ENCODE peak calls at places on chromosomes 11 and 22, in four cellular contexts. I is progenitor cell of endocrine pancreas; W is stimulated activated CD4-positive, alpha-beta T cell treated with anti-CD3 and anti-CD28 coated beads, TNF-alpha, amount 100 ng/mL, for 24 hours; G is HEK293T. K is an unnamed sample.

GRCh38 chr11:64566915-64567882 is 23.8 kb upstream of the SLC22A12 start:
- DNase-seq in G (no peak), I (no peak), W (no peak), K (peak; percentile 76)

GRCh38 chr11:82692981-82693380 is 40.7 kb downstream of the FAM181B start:
- DNase-seq in G (no peak), I (no peak), W (no peak), K (no peak)

GRCh38 chr11:2739531-2740274 is 39.9 kb upstream of the KCNQ1OT1 start:
- DNase-seq in I (no peak), W (no peak), G (no peak), K (no peak)

GRCh38 chr11:7639643-7640025 is 33.7 kb downstream of the CYB5R2 start:
- DNase-seq in G (no peak), W (no peak), I (no peak), K (no peak)

GRCh38 chr11:114058026-114058706 is 1.3 kb upstream of the ZBTB16 start:
- DNase-seq in W (no peak), I (no peak), G (no peak), K (peak; percentile 68)

GRCh38 chr11:114566273-114566672 is 6.6 kb upstream of the NXPE1 start:
- DNase-seq in G (no peak), I (no peak), W (no peak), K (no peak)

GRCh38 chr22:49143812-49144211 is 683.9 kb downstream of the BRD1 start:
- DNase-seq in W (no peak), I (no peak), G (no peak), K (no peak)

GRCh38 chr11:7498193-7498592 is 12.9 kb downstream of the OLFML1 start:
- DNase-seq in W (no peak), I (no peak), G (no peak), K (no peak)

GRCh38 chr11:121649798-121650197 is 197.0 kb upstream of the SORL1-AS1 start:
- DNase-seq in W (no peak), I (no peak), G (no peak), K (no peak)

GRCh38 chr11:33634291-33634834 is 66.3 kb downstream of the C11orf91 start:
- DNase-seq in G (no peak), W (no peak), I (no peak), K (no peak)

GRCh38 chr11:20501971-20502370 is 97.4 kb upstream of the SLC6A5 start:
- DNase-seq in G (no peak), W (no peak), I (no peak), K (no peak)

GRCh38 chr22:19179472-19180048 is 1.0 kb upstream of the SLC25A1 start:
- DNase-seq in W (no peak), G (peak; percentile 87), I (peak; percentile 58), K (peak; percentile 87)

GRCh38 chr11:73013021-73013420 is 129.1 kb downstream of the FCHSD2 start:
- DNase-seq in G (no peak), W (no peak), I (no peak), K (no peak)

GRCh38 chr11:119793335-119793984 is 64.5 kb upstream of the NECTIN1 start:
- DNase-seq in I (no peak), W (no peak), G (no peak), K (no peak)

GRCh38 chr22:38316340-38317236 is 645 bp downstream of the CSNK1E start:
- DNase-seq in W (no peak), I (peak; percentile 42), G (peak; percentile 77), K (peak; percentile 75)

GRCh38 chr11:117200813-117201515 is 1.8 kb downstream of the TAGLN start:
- DNase-seq in W (no peak), I (no peak), G (no peak), K (no peak)

GRCh38 chr11:117600976-117601708 is 195.9 kb downstream of the DSCAML1 start:
- DNase-seq in G (no peak), I (no peak), W (no peak), K (no peak)

GRCh38 chr22:24833881-24834495 is 28.0 kb downstream of the SGSM1 start:
- DNase-seq in G (no peak), I (no peak), W (no peak), K (no peak)

GRCh38 chr11:92130432-92130831 is 94.2 kb upstream of the FAT3 start:
- DNase-seq in I (no peak), W (no peak), G (no peak), K (no peak)

GRCh38 chr22:29744902-29745301 is 21.9 kb downstream of the ZMAT5 start:
- DNase-seq in W (no peak), I (no peak), G (no peak), K (no peak)

GRCh38 chr11:117970400-117971024 is 15.7 kb upstream of the IL10RA start:
- DNase-seq in G (no peak), I (no peak), W (no peak), K (no peak)

GRCh38 chr11:42462558-42463310 is 849.1 kb upstream of the API5 start:
- DNase-seq in W (no peak), G (no peak), I (no peak), K (no peak)

GRCh38 chr11:2797181-2797711 is 88.3 kb downstream of the CDKN1C start:
- DNase-seq in I (peak; percentile 5), G (no peak), W (no peak), K (no peak)

GRCh38 chr11:100855466-100856067 is 168.5 kb downstream of the ARHGAP42 start:
- DNase-seq in G (no peak), W (no peak), I (no peak), K (no peak)

GRCh38 chr11:115745545-115746265 is 241.5 kb upstream of the CADM1 start:
- DNase-seq in W (no peak), I (no peak), G (no peak), K (no peak)

GRCh38 chr22:28329582-28330073 is 350.0 kb downstream of the TTC28 start:
- DNase-seq in I (no peak), G (no peak), W (no peak), K (no peak)

GRCh38 chr11:92830382-92831148 is 138.9 kb upstream of the MTNR1B start:
- DNase-seq in I (no peak), W (no peak), G (no peak), K (no peak)

GRCh38 chr22:33000342-33001280 is 57.6 kb downstream of the SYN3 start:
- DNase-seq in I (peak; percentile 63), W (no peak), G (peak; percentile 78), K (peak; percentile 87)

GRCh38 chr11:6737872-6738466 is 33.8 kb downstream of the OR2AG2 start:
- DNase-seq in W (peak; percentile 62), I (no peak), G (peak; percentile 50), K (no peak)

GRCh38 chr11:12439615-12440014 is 62.2 kb downstream of the PARVA start:
- DNase-seq in I (no peak), W (no peak), G (no peak), K (no peak)

GRCh38 chr11:63845305-63845704 is 6.4 kb downstream of the MARK2 start:
- DNase-seq in W (no peak), G (no peak), I (no peak), K (no peak)